ENCODE peak calls at places on chromosomes 3 and 15, in four cellular contexts. One of them, this sample, is unnamed.
A peak's percentile ranks its signal among the peaks of the same experiment; 100 is the strongest.

GRCh38 chr15:68017221-68017620 is 36.9 kb upstream of the PIAS1 start:
- DNase-seq in HepG2: no peak
- DNase-seq in H1: no peak
- DNase-seq in GM12892: no peak
- DNase-seq in this sample: no peak

GRCh38 chr3:8164145-8164544 is 337.5 kb upstream of the LMCD1 start:
- DNase-seq in HepG2: no peak
- DNase-seq in H1: no peak
- DNase-seq in GM12892: no peak
- DNase-seq in this sample: no peak

GRCh38 chr3:15601399-15602145 is at the start of the genes BTD and HACL1:
- DNase-seq in GM12892: peak; percentile 69
- DNase-seq in HepG2: peak; percentile 99
- DNase-seq in H1: peak; percentile 99
- DNase-seq in this sample: peak; percentile 73

GRCh38 chr15:94792166-94792565 is 560.8 kb downstream of the MCTP2 start:
- DNase-seq in GM12892: no peak
- DNase-seq in HepG2: no peak
- DNase-seq in H1: no peak
- DNase-seq in this sample: no peak

GRCh38 chr15:39854161-39854560 is 65.9 kb downstream of the GPR176 start:
- DNase-seq in H1: no peak
- DNase-seq in GM12892: no peak
- DNase-seq in HepG2: no peak
- DNase-seq in this sample: no peak

GRCh38 chr3:111967071-111967470 is 11.8 kb upstream of the ABHD10 start:
- DNase-seq in HepG2: no peak
- DNase-seq in GM12892: no peak
- DNase-seq in H1: no peak
- DNase-seq in this sample: no peak

GRCh38 chr3:144257381-144257780 is 285.8 kb downstream of the DIPK2A start:
- DNase-seq in GM12892: no peak
- DNase-seq in HepG2: no peak
- DNase-seq in H1: no peak
- DNase-seq in this sample: no peak

GRCh38 chr3:150348500-150348899 is 59.6 kb upstream of the TSC22D2 start:
- DNase-seq in GM12892: no peak
- DNase-seq in HepG2: peak; percentile 14
- DNase-seq in H1: no peak
- DNase-seq in this sample: no peak

GRCh38 chr3:196406806-196407470 is 25.3 kb downstream of the UBXN7 start:
- DNase-seq in GM12892: no peak
- DNase-seq in H1: no peak
- DNase-seq in HepG2: no peak
- DNase-seq in this sample: no peak

GRCh38 chr3:150371741-150372254 is 36.3 kb upstream of the TSC22D2 start:
- DNase-seq in H1: no peak
- DNase-seq in HepG2: peak; percentile 85
- DNase-seq in GM12892: no peak
- DNase-seq in this sample: no peak

GRCh38 chr3:107969994-107970896 is 120.6 kb downstream of the CD47 start:
- DNase-seq in H1: no peak
- DNase-seq in GM12892: no peak
- DNase-seq in HepG2: peak; percentile 21
- DNase-seq in this sample: no peak

DNA sequence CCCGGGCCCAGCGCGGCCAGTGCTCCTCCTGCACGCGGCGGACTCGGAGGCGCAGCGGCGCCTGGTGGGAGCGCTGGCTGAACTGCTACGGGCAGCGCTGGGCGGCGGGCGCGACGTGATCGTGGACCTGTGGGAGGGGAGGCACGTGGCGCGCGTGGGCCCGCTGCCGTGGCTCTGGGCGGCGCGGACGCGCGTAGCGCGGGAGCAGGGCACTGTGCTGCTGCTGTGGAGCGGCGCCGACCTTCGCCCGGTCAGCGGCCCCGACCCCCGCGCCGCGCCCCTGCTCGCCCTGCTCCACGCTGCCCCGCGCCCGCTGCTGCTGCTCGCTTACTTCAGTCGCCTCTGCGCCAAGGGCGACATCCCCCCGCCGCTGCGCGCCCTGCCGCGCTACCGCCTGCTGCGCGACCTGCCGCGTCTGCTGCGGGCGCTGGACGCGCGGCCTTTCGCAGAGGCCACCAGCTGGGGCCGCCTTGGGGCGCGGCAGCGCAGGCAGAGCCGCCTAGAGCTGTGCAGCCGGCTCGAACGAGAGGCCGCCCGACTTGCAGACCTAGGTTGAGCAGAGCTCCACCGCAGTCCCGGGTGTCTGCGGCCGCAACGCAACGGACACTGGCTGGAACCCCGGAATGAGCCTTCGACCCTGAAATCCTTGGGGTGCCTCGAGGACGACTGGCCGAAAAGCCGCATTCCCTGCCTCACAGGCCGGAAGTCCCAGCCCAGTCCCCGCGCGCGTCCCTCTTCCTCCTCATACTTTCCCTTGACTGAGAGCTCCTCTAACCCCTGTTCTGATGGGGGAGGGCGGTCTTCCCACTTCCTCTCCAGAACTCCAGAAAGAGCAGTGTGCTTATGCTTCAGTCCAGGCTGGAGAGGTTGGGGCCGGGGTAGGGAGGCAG is 1.4 kb upstream of the IL17RC start:
- DNase-seq in GM12892: no peak
- DNase-seq in HepG2: peak; percentile 36
- DNase-seq in H1: no peak
- DNase-seq in this sample: peak; percentile 37
- TF ChIP-seq POLR2A in GM12892: no peak
- TF ChIP-seq POLR2A in HepG2: no peak
- TF ChIP-seq POLR2A in H1: peak; percentile 59
- TF ChIP-seq POLR2A in this sample: no peak

GRCh38 chr15:51366911-51367310 is 25.5 kb downstream of the GLDN start:
- DNase-seq in GM12892: no peak
- DNase-seq in H1: no peak
- DNase-seq in HepG2: no peak
- DNase-seq in this sample: no peak
- TF ChIP-seq TAF1 in GM12892: no peak
- TF ChIP-seq TAF1 in H1: no peak
- TF ChIP-seq TAF1 in HepG2: no peak
- TF ChIP-seq TAF1 in this sample: no peak

DNA sequence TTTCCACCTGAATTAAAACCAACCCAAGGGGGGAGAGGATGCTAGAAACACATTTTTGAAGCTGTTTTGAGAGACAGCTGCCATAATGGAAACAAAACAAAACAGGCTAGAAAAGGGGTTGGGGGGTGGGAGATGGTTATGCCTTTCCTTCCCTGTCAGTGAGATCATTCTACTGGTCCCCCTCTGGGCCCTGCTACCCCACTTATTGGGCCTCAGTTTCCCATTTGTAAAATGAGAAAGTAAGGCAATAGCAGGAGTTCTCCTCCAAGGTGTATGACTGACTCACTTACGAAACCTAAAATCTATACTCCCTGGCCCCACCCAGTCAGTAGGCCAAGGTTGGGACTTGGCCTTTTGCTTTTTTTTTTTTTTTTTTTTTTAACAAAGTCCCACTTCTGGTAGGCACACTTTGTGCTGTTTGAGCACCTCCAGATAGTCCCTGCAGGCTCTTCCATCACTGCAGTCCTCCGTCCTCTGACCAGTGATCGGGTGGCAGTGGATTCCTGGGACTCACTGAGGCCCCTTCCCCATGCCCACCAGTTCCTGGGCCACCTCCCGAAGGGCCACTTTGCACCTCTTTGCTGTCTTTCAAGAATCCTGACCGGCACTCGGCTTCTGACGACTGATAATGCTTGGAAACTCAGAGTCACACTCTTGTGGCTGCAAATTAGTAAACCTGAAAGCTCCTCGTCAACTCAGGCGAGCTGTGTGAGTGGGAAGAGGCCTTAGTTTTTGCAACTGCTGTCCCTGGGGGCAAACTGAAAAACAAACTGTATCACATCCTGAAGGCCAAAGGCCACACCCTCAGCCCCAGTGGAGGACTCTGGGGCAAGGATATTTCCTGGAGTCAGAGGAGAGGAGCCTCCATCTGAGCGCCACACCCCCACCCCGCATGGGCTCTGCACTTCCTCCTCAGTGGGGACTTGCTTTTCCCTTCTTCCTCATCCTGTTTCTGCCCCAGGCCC is 6.7 kb upstream of the PSTPIP1 start:
- DNase-seq in GM12892: peak; percentile 67
- DNase-seq in H1: no peak
- DNase-seq in HepG2: no peak
- DNase-seq in this sample: peak; percentile 68
- TF ChIP-seq POLR2A in GM12892: no peak
- TF ChIP-seq POLR2A in H1: no peak
- TF ChIP-seq POLR2A in HepG2: no peak
- TF ChIP-seq POLR2A in this sample: no peak

DNA sequence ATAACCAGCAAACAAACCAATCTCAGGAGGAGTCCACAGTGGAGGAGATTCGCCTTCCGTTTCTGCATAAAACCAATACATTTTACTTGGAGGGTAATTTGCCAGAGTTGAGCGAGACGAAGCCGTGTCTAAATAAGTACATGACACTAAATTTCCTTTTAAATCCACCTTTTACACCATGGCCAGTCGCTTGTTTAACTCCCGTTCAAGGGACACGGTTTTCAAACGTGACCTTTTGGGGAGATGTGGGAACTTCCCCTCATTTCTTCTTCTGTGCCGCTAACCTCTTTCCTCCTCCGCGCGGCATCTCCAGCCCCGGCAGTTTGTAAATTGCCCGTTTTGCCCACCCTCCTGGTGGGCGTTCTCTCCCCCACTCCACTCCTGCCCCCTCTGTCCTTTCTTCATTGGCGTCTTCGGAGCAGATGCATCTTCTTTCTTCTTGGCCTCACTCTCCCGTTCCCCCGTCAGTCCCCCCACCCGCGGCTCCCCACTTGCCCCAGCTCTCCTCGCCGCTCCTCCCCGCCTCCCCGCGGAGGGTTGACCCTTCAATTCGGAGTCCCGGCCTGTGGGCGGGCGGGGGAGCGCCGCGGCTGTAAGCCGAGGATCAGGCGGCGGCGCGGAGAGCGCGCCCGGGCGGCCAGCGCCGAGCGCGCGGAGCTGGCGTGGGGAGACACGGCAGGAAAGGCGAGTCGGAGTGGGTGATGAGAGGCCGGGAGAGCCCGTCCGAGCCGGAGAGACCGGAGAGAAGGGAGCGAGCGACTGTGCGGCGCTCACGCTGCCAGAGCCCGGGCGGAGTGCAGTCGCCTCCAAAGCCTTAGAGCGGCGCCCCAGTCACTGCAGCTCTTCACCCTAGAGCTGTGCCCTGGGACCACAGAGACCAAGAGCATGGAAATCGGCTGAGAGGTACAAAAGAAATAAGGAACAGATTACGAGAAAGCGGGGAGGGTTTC is at the start of gene NLGN1:
- DNase-seq in HepG2: no peak
- DNase-seq in H1: peak; percentile 21
- DNase-seq in GM12892: no peak
- DNase-seq in this sample: no peak
- TF ChIP-seq TAF1 in HepG2: no peak
- TF ChIP-seq TAF1 in H1: no peak
- TF ChIP-seq TAF1 in GM12892: no peak
- TF ChIP-seq TAF1 in this sample: no peak

GRCh38 chr3:11220230-11220629 is 52.0 kb upstream of the ATG7 start:
- DNase-seq in HepG2: no peak
- DNase-seq in H1: no peak
- DNase-seq in GM12892: no peak
- DNase-seq in this sample: no peak
- TF ChIP-seq POLR2A in HepG2: no peak
- TF ChIP-seq POLR2A in H1: no peak
- TF ChIP-seq POLR2A in GM12892: no peak
- TF ChIP-seq POLR2A in this sample: no peak

DNA sequence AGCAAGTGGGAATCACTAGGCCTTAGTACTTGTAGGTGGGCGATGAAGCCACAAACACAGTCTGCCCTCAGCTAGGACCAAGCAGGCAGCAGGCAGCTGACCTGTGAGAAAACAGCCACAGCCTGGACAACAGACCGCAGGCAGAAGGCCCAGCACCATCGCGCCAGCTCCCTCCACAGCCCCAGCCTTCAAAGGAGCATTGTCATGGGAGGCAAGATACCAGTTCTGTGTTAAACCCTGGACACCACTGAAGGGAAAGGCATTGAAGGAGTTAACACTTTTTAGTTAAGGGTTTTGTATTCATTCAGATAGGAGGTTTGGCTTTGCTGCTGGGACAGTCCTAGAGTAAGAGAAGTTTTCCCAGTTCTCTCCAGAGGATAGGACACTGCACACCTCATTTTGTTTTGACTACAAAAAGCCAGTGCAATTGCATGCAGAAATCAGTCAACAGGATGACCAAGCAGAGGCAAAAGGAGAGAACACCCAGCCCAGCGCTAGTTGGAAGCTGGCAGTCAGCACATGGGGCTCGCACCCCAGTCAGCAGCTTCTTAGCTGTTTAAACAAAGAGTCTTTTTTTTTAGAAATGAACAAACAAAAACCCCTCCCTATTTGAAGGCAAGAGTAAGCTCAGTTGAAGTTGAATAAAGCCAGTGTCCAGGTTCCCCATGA is 286.1 kb upstream of the TPM1 start:
- DNase-seq in GM12892: no peak
- DNase-seq in H1: no peak
- DNase-seq in HepG2: peak; percentile 61
- DNase-seq in this sample: no peak
- TF ChIP-seq TAF1 in GM12892: no peak
- TF ChIP-seq TAF1 in H1: no peak
- TF ChIP-seq TAF1 in HepG2: no peak
- TF ChIP-seq TAF1 in this sample: no peak

DNA sequence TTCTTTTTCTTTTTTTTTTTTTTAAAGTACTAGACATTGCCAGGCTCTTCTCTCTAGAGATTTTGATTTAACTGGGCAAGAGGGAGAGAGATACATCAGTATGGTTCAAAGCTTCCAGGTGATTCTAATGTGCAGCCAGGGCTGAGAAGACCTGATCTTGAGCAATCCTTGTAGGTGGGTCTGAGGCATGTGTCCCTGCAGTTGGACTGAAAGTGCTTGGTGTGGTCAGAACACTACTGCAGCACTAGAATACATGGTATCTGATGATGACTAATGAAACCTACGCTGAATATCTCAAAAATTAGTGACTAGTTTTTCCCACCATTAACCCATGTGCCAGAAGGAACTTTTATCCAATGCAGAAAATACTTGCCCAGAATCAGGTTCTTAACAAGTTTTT is 34.4 kb upstream of the MYO5C start:
- DNase-seq in GM12892: no peak
- DNase-seq in H1: no peak
- DNase-seq in HepG2: no peak
- DNase-seq in this sample: no peak
- TF ChIP-seq POLR2A in GM12892: no peak
- TF ChIP-seq POLR2A in H1: no peak
- TF ChIP-seq POLR2A in HepG2: no peak
- TF ChIP-seq POLR2A in this sample: no peak

GRCh38 chr15:100032358-100033080 is 299.3 kb upstream of the LYSMD4 start:
- DNase-seq in H1: no peak
- DNase-seq in GM12892: no peak
- DNase-seq in HepG2: no peak
- DNase-seq in this sample: no peak
- TF ChIP-seq TAF1 in H1: no peak
- TF ChIP-seq TAF1 in GM12892: no peak
- TF ChIP-seq TAF1 in HepG2: no peak
- TF ChIP-seq TAF1 in this sample: no peak

This sample was measured in GM12891.